ENCODE peak calls at places on chromosomes 2 and 18, in ten cellular contexts. R, U, O, K, A, P, Y, I, B and V are unnamed samples.
A peak's percentile ranks its signal among the peaks of the same experiment; 100 is the strongest.

GRCh38 chr2:194819367-194819766 is 837.7 kb upstream of the SLC39A10 start:
- DNase-seq in U (no peak), I (no peak), O (no peak), R (peak; percentile 3), Y (no peak), P (peak; percentile 39), A (peak; percentile 4), K (no peak), B (no peak), V (no peak)

GRCh38 chr2:71667256-71668182 is 214.2 kb downstream of the DYSF start:
- DNase-seq in K (no peak), O (no peak), A (no peak), I (no peak), P (no peak), Y (no peak), U (no peak), R (no peak), B (no peak), V (no peak)

GRCh38 chr18:77124452-77124922 is 8.1 kb downstream of the MBP start:
- DNase-seq in O (peak; percentile 27), K (peak; percentile 5), I (no peak), R (no peak), A (peak; percentile 70), P (no peak), U (peak; percentile 81), B (no peak), Y (no peak), V (no peak)

GRCh38 chr2:46073540-46074018 is 223.6 kb upstream of the EPAS1 start:
- DNase-seq in R (peak; percentile 93), B (no peak), U (no peak), P (peak; percentile 92), A (peak; percentile 53), Y (no peak), I (no peak), K (no peak), O (peak; percentile 94), V (no peak)

GRCh38 chr2:217035967-217036366 is 176.1 kb upstream of the TNP1 start:
- DNase-seq in K (no peak), A (no peak), P (peak; percentile 72), I (no peak), B (no peak), U (no peak), R (peak; percentile 5), O (no peak), Y (peak; percentile 40), V (no peak)

GRCh38 chr2:239818531-239819011 is 206.6 kb downstream of the NDUFA10 start:
- DNase-seq in O (no peak), P (no peak), B (no peak), R (no peak), Y (peak; percentile 12), I (no peak), U (no peak), K (no peak), A (no peak), V (peak; percentile 28)

GRCh38 chr2:152407806-152408205 is 72.8 kb downstream of the FMNL2 start:
- DNase-seq in U (no peak), I (no peak), Y (no peak), O (no peak), B (peak; percentile 24), K (no peak), P (no peak), A (no peak), R (no peak), V (no peak)

GRCh38 chr2:205698556-205699282 is 16.4 kb downstream of the NRP2 start:
- DNase-seq in I (no peak), Y (no peak), K (no peak), O (peak; percentile 51), P (peak; percentile 29), R (peak; percentile 29), A (no peak), U (no peak), B (no peak), V (no peak)

GRCh38 chr18:23868341-23868740 is 146.2 kb upstream of the TTC39C start:
- DNase-seq in K (no peak), P (no peak), O (no peak), R (no peak), I (no peak), A (no peak), B (no peak), U (no peak), Y (no peak), V (no peak)

GRCh38 chr2:40106061-40106460 is 327.0 kb upstream of the THUMPD2 start:
- DNase-seq in B (no peak), I (no peak), U (no peak), A (no peak), Y (no peak), R (no peak), O (peak; percentile 10), P (peak; percentile 26), K (no peak), V (no peak)

GRCh38 chr2:45681675-45682074 is 30.2 kb downstream of the PRKCE start:
- DNase-seq in K (no peak), I (no peak), Y (peak; percentile 28), P (peak; percentile 92), R (peak; percentile 82), B (no peak), O (peak; percentile 88), U (no peak), A (peak; percentile 63), V (no peak)

GRCh38 chr2:217360111-217360510 is 500.2 kb upstream of the TNP1 start:
- DNase-seq in P (no peak), O (no peak), U (no peak), R (no peak), K (no peak), Y (no peak), I (no peak), B (no peak), A (no peak), V (no peak)

GRCh38 chr2:8685697-8686358 is 4.0 kb downstream of the ID2 start:
- DNase-seq in R (peak; percentile 47), U (peak; percentile 72), Y (peak; percentile 89), B (peak; percentile 71), I (peak; percentile 77), P (no peak), K (peak; percentile 61), O (peak; percentile 68), A (peak; percentile 90), V (peak; percentile 97)

GRCh38 chr2:182416191-182416590 is 10.6 kb downstream of the PDE1A start:
- DNase-seq in R (no peak), U (no peak), K (no peak), Y (no peak), A (no peak), I (no peak), P (no peak), B (no peak), O (no peak), V (no peak)

GRCh38 chr2:46901611-46902010 is 14.0 kb downstream of the MCFD2 start:
- DNase-seq in R (no peak), B (no peak), A (no peak), K (no peak), I (no peak), U (no peak), Y (no peak), O (no peak), P (no peak), V (no peak)

GRCh38 chr2:3462493-3463104 is 56.7 kb downstream of the ADI1 start:
- DNase-seq in U (no peak), R (no peak), I (no peak), Y (no peak), P (no peak), B (no peak), A (no peak), O (no peak), K (no peak), V (no peak)

GRCh38 chr2:220227272-220227920 is 600.0 kb downstream of the SLC4A3 start:
- DNase-seq in U (no peak), Y (no peak), R (peak; percentile 32), K (no peak), A (no peak), B (no peak), I (no peak), P (no peak), O (peak; percentile 8), V (no peak)

GRCh38 chr2:17610521-17610920 is 70.0 kb downstream of the VSNL1 start:
- DNase-seq in K (no peak), Y (no peak), O (no peak), U (no peak), R (peak; percentile 69), P (no peak), B (no peak), I (no peak), A (no peak), V (no peak)

GRCh38 chr2:149991576-149991975 is 404.0 kb upstream of the MMADHC start:
- DNase-seq in A (no peak), P (no peak), Y (no peak), I (no peak), R (peak; percentile 26), K (no peak), U (no peak), O (peak; percentile 4), B (no peak), V (no peak)

GRCh38 chr2:54240515-54241219 is 15.4 kb downstream of the TSPYL6 start:
- DNase-seq in R (peak; percentile 23), U (no peak), B (no peak), Y (no peak), P (no peak), A (no peak), K (no peak), O (peak; percentile 57), I (no peak), V (no peak)

GRCh38 chr2:135226961-135227360 is 174.9 kb downstream of the RAB3GAP1 start:
- DNase-seq in R (peak; percentile 10), P (no peak), A (no peak), I (no peak), Y (no peak), U (no peak), K (no peak), O (no peak), B (no peak), V (no peak)

GRCh38 chr18:55819448-55819847 is 231.5 kb upstream of the TCF4 start:
- DNase-seq in A (no peak), O (no peak), B (no peak), K (no peak), Y (no peak), U (no peak), I (no peak), R (no peak), P (no peak), V (no peak)

GRCh38 chr2:23590227-23590869 is 205.4 kb downstream of the KLHL29 start:
- DNase-seq in A (no peak), K (no peak), P (no peak), Y (no peak), B (no peak), O (no peak), R (no peak), U (no peak), I (no peak), V (no peak)

GRCh38 chr2:112881217-112882000 is 29.6 kb upstream of the IL37 start:
- DNase-seq in B (no peak), U (peak; percentile 31), R (peak; percentile 96), O (peak; percentile 96), I (no peak), A (peak; percentile 70), Y (no peak), P (peak; percentile 94), K (no peak), V (no peak)

GRCh38 chr2:85215074-85216050 is 82.2 kb downstream of the TCF7L1 start:
- DNase-seq in A (no peak), K (no peak), P (no peak), O (peak; percentile 67), Y (no peak), R (peak; percentile 62), B (no peak), U (no peak), I (no peak), V (no peak)

GRCh38 chr2:28665041-28665704 is 86.5 kb upstream of the PPP1CB start:
- DNase-seq in Y (no peak), A (no peak), B (no peak), R (peak; percentile 93), P (peak; percentile 33), I (no peak), K (no peak), O (peak; percentile 74), U (no peak), V (no peak)

GRCh38 chr2:159075726-159076125 is 107.3 kb downstream of the TANC1 start:
- DNase-seq in R (peak; percentile 50), I (no peak), Y (no peak), K (no peak), B (no peak), U (no peak), P (no peak), O (no peak), A (no peak), V (no peak)

GRCh38 chr2:53509827-53510785 is 257.5 kb upstream of the CHAC2 start:
- DNase-seq in O (no peak), A (no peak), Y (peak; percentile 57), R (no peak), I (no peak), K (no peak), B (no peak), P (no peak), U (no peak), V (no peak)